ENCODE peak calls at places on chromosomes 3 and 15, in eight cellular contexts. V, N, S, Q, R, W, X and C are unnamed samples.

GRCh38 chr3:140093742-140094141 is 158.8 kb downstream of the CLSTN2 start:
- DNase-seq in X (no peak), V (no peak), Q (peak; percentile 87), W (peak; percentile 62), R (no peak), S (no peak), N (peak; percentile 43), C (peak; percentile 53)

GRCh38 chr3:161600185-161600584 is 103.6 kb downstream of the OTOL1 start:
- DNase-seq in N (no peak), R (no peak), Q (no peak), S (no peak), V (peak; percentile 83), W (no peak), X (no peak), C (peak; percentile 1)

GRCh38 chr15:71810256-71811035 is at the start of gene NR2E3:
- DNase-seq in R (peak; percentile 54), N (no peak), W (no peak), X (no peak), V (no peak), S (no peak), Q (no peak), C (no peak)

GRCh38 chr15:60379466-60380274 is 18.1 kb downstream of the ANXA2 start:
- DNase-seq in S (no peak), V (peak; percentile 95), Q (peak; percentile 98), R (peak; percentile 11), N (peak; percentile 95), W (no peak), X (no peak), C (peak; percentile 82)

GRCh38 chr3:167936010-167936409 is 159.7 kb downstream of the GOLIM4 start:
- DNase-seq in W (no peak), Q (no peak), V (no peak), R (no peak), S (no peak), N (no peak), X (no peak), C (no peak)

GRCh38 chr3:101886626-101887025 is 37.3 kb downstream of the NFKBIZ start:
- DNase-seq in X (no peak), R (no peak), V (no peak), S (no peak), Q (no peak), W (no peak), N (no peak), C (peak; percentile 72)

GRCh38 chr15:70343961-70344360 is 246.2 kb upstream of the TLE3 start:
- DNase-seq in W (no peak), X (no peak), N (no peak), Q (no peak), S (no peak), V (no peak), R (peak; percentile 37), C (no peak)

GRCh38 chr3:183924956-183925355 is 40.3 kb upstream of the PARL start:
- DNase-seq in S (no peak), W (no peak), Q (peak; percentile 61), N (peak; percentile 50), V (peak; percentile 59), X (no peak), R (no peak), C (peak; percentile 99)

GRCh38 chr3:71511037-71511436 is 72.5 kb downstream of the FOXP1 start:
- DNase-seq in Q (peak; percentile 99), R (peak; percentile 71), W (no peak), V (peak; percentile 65), S (no peak), X (no peak), N (peak; percentile 68), C (peak; percentile 35)

GRCh38 chr15:70379134-70379533 is 281.4 kb upstream of the TLE3 start:
- DNase-seq in N (no peak), V (no peak), Q (no peak), X (no peak), R (peak; percentile 29), S (no peak), W (no peak), C (no peak)

GRCh38 chr15:46555547-46555946 is 920.7 kb downstream of the SQOR start:
- DNase-seq in S (no peak), Q (no peak), W (no peak), N (no peak), X (no peak), V (no peak), R (no peak), C (no peak)

GRCh38 chr3:117045143-117045542 is 335.6 kb downstream of the TUSC7 start:
- DNase-seq in Q (no peak), N (no peak), X (no peak), R (peak; percentile 85), W (peak; percentile 27), S (no peak), V (peak; percentile 14), C (peak; percentile 22)

GRCh38 chr3:129994883-129995559 is 20.5 kb downstream of the TRH start:
- DNase-seq in N (no peak), S (no peak), W (no peak), X (no peak), R (no peak), V (no peak), Q (no peak), C (peak; percentile 82)

GRCh38 chr3:143287403-143287802 is 167.8 kb downstream of the CHST2 start:
- DNase-seq in N (peak; percentile 33), V (no peak), S (no peak), Q (peak; percentile 67), X (no peak), R (no peak), W (no peak), C (peak; percentile 25)
- TF ChIP-seq CTCF in N (no peak), V (no peak), S (no peak), Q (no peak), X (no peak), R (no peak), W (no peak), C (no peak)

DNA sequence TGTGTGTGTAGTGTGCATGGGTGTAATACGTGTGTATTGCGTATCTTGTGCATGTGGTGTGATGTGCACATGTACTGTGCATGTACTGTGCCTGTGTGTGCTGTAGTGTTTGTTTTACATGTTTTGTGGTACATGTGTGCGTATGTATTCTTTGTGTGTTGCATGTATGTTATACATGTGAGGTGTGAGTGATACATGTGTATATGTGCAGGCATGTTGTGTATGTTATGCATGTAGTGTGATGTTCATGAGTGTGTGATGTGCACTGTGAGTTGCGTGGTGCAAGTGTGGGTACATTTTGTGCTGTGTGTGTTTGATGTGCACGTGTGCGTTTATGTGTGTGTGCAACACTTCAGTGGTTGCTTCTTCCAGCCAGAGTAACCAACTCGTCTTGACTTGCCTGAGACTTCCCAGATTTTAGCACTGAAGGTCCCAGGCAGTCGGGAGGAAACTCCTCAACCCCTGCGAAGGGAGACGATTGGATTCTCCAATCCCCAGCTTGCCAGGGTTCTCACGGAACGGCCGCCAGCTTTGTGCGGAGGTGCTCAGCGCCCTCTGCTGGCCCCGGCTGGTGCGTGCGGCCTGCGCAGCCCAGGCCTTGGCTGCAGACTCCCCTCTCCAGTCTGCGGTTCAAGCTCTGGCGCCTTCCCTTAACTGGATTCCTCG is 3.6 kb downstream of the GALNT15 start:
- DNase-seq in N (peak; percentile 89), R (peak; percentile 96), S (peak; percentile 92), Q (peak; percentile 90), V (peak; percentile 83), W (peak; percentile 67), X (peak; percentile 64), C (peak; percentile 76)
- H3K4me3 ChIP-seq in N (peak overlapping the region; percentile 6), R (no peak overlapping the region), S (peak overlapping the region; percentile 47), Q (peak overlapping the region; percentile 52), V (no peak overlapping the region), W (no peak overlapping the region), X (no peak overlapping the region), C (no peak overlapping the region)

GRCh38 chr3:133455281-133455680 is 55.4 kb downstream of the BFSP2 start:
- DNase-seq in R (no peak), S (no peak), V (no peak), W (no peak), X (no peak), Q (no peak), N (no peak), C (no peak)

GRCh38 chr3:133457025-133457424 is 57.2 kb downstream of the BFSP2 start:
- DNase-seq in S (no peak), R (no peak), N (no peak), X (no peak), V (no peak), W (peak; percentile 40), Q (no peak), C (no peak)

GRCh38 chr3:133459400-133459799 is 59.5 kb downstream of the BFSP2 start:
- DNase-seq in X (no peak), V (no peak), N (no peak), Q (no peak), W (no peak), R (no peak), S (no peak), C (no peak)

GRCh38 chr3:133455960-133456359 is 56.1 kb downstream of the BFSP2 start:
- DNase-seq in R (no peak), W (no peak), S (no peak), Q (no peak), X (no peak), N (no peak), V (no peak), C (peak; percentile 47)

DNA sequence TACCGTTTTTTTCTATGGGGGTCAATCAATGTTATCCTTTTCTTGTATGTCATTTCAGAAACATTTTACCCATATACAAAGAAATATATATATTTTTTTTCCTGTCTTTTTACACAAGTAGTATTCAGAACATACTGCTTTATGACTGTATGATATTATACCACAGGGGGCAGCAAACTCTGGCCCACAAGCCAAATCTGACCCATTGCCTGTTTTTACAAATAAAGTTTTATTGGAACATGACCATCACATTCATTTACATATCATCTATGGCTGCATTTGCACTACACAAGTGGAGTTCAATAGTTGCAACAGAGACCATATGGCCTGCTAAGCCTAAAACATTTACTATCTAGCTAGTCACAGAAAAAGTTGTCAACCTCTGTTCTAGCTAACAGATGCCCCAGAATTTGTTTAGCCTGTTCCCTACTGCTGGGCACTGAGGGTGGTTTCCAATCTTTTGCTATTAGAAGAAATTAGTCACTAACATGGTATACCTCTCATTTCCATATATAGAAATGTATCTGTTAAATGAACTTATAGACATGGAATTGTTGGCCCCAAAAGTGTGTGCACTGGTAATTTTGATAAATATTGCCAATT is 57.7 kb downstream of the BFSP2 start:
- DNase-seq in N (peak; percentile 26), S (no peak), R (no peak), W (no peak), X (no peak), Q (no peak), V (peak; percentile 50), C (no peak)
- TF ChIP-seq CTCF in N (peak; percentile 32), S (no peak), R (peak; percentile 63), W (peak; percentile 71), X (peak; percentile 51), Q (no peak), V (peak; percentile 16), C (peak; percentile 14)

GRCh38 chr3:172596394-172596706 is 73.1 kb upstream of the TNFSF10 start:
- DNase-seq in W (no peak), R (no peak), V (no peak), N (no peak), X (no peak), Q (no peak), S (no peak), C (no peak)

GRCh38 chr3:172592898-172593669 is 69.9 kb upstream of the TNFSF10 start:
- DNase-seq in N (no peak), Q (no peak), S (no peak), W (no peak), R (no peak), X (no peak), V (no peak), C (no peak)

GRCh38 chr3:172598904-172599303 is 75.7 kb upstream of the TNFSF10 start:
- DNase-seq in S (no peak), W (no peak), N (no peak), Q (no peak), V (no peak), R (no peak), X (no peak), C (no peak)

GRCh38 chr3:172591876-172592771 is 68.9 kb upstream of the TNFSF10 start:
- DNase-seq in S (no peak), X (peak; percentile 65), N (no peak), W (no peak), R (no peak), V (no peak), Q (peak; percentile 44), C (no peak)

GRCh38 chr3:172595648-172596393 is 72.6 kb upstream of the TNFSF10 start:
- DNase-seq in R (no peak), N (peak; percentile 77), W (no peak), X (peak; percentile 90), Q (peak; percentile 46), S (no peak), V (peak; percentile 46), C (peak; percentile 80)
- H3K4me3 ChIP-seq in R (no peak overlapping the region), N (peak overlapping the region; percentile 29), W (no peak overlapping the region), X (peak overlapping the region; percentile 38), Q (no peak overlapping the region), S (peak overlapping the region; percentile 32), V (peak overlapping the region; percentile 19), C (peak overlapping the region; percentile 21)